ENCODE peak calls at places on chromosomes 6 and 20, in seven cellular contexts. One of them, this sample, is unnamed.

GRCh38 chr20:61230166-61230565 is 21.9 kb upstream of the CDH4 start:
- DNase-seq in EL: no peak
- DNase-seq in A172: no peak
- DNase-seq in GM12878: no peak
- DNase-seq in sciatic nerve: no peak
- DNase-seq in activated effector memory CD4-positive, alpha-beta T cell treated with anti-CD3 and anti-CD28 coated beads, Interleukin-2, amount 50 U/mL, for 16 hours: no peak
- DNase-seq in activated T-cell treated with anti-CD3 and anti-CD28 coated beads, Interleukin-2, amount 50 U/mL, for 72 hours: no peak
- DNase-seq in this sample: no peak

GRCh38 chr6:80209434-80209833 is 103.0 kb downstream of the BCKDHB start:
- DNase-seq in EL: no peak
- DNase-seq in A172: no peak
- DNase-seq in GM12878: no peak
- DNase-seq in sciatic nerve: no peak
- DNase-seq in activated effector memory CD4-positive, alpha-beta T cell treated with anti-CD3 and anti-CD28 coated beads, Interleukin-2, amount 50 U/mL, for 16 hours: no peak
- DNase-seq in activated T-cell treated with anti-CD3 and anti-CD28 coated beads, Interleukin-2, amount 50 U/mL, for 72 hours: no peak
- DNase-seq in this sample: no peak

GRCh38 chr20:4812641-4813075 is 90.9 kb downstream of the PRND start:
- DNase-seq in EL: no peak
- DNase-seq in A172: no peak
- DNase-seq in GM12878: no peak
- DNase-seq in sciatic nerve: no peak
- DNase-seq in activated effector memory CD4-positive, alpha-beta T cell treated with anti-CD3 and anti-CD28 coated beads, Interleukin-2, amount 50 U/mL, for 16 hours: peak
- DNase-seq in activated T-cell treated with anti-CD3 and anti-CD28 coated beads, Interleukin-2, amount 50 U/mL, for 72 hours: no peak
- DNase-seq in this sample: no peak

GRCh38 chr20:63378626-63379025 is 17.5 kb upstream of the CHRNA4 start:
- DNase-seq in EL: no peak
- DNase-seq in A172: no peak
- DNase-seq in GM12878: no peak
- DNase-seq in sciatic nerve: no peak
- DNase-seq in activated effector memory CD4-positive, alpha-beta T cell treated with anti-CD3 and anti-CD28 coated beads, Interleukin-2, amount 50 U/mL, for 16 hours: no peak
- DNase-seq in activated T-cell treated with anti-CD3 and anti-CD28 coated beads, Interleukin-2, amount 50 U/mL, for 72 hours: no peak
- DNase-seq in this sample: no peak

GRCh38 chr20:60254901-60255411 is 296.7 kb downstream of the CDH26 start:
- DNase-seq in EL: peak
- DNase-seq in A172: peak
- DNase-seq in GM12878: no peak
- DNase-seq in sciatic nerve: no peak
- DNase-seq in activated effector memory CD4-positive, alpha-beta T cell treated with anti-CD3 and anti-CD28 coated beads, Interleukin-2, amount 50 U/mL, for 16 hours: no peak
- DNase-seq in activated T-cell treated with anti-CD3 and anti-CD28 coated beads, Interleukin-2, amount 50 U/mL, for 72 hours: no peak
- DNase-seq in this sample: peak

GRCh38 chr6:30743099-30744053 is 889 bp upstream of the FLOT1 start:
- DNase-seq in EL: peak
- DNase-seq in A172: peak
- DNase-seq in GM12878: no peak
- DNase-seq in sciatic nerve: peak
- DNase-seq in activated effector memory CD4-positive, alpha-beta T cell treated with anti-CD3 and anti-CD28 coated beads, Interleukin-2, amount 50 U/mL, for 16 hours: peak
- DNase-seq in activated T-cell treated with anti-CD3 and anti-CD28 coated beads, Interleukin-2, amount 50 U/mL, for 72 hours: peak
- DNase-seq in this sample: no peak

GRCh38 chr6:126976263-126976797 is 142.1 kb upstream of the RSPO3 start:
- DNase-seq in EL: no peak
- DNase-seq in A172: no peak
- DNase-seq in GM12878: no peak
- DNase-seq in sciatic nerve: no peak
- DNase-seq in activated effector memory CD4-positive, alpha-beta T cell treated with anti-CD3 and anti-CD28 coated beads, Interleukin-2, amount 50 U/mL, for 16 hours: no peak
- DNase-seq in activated T-cell treated with anti-CD3 and anti-CD28 coated beads, Interleukin-2, amount 50 U/mL, for 72 hours: no peak
- DNase-seq in this sample: no peak

GRCh38 chr20:57773059-57773815 is 63.4 kb upstream of the PMEPA1 start:
- DNase-seq in EL: no peak
- DNase-seq in A172: no peak
- DNase-seq in GM12878: no peak
- DNase-seq in sciatic nerve: peak
- DNase-seq in activated effector memory CD4-positive, alpha-beta T cell treated with anti-CD3 and anti-CD28 coated beads, Interleukin-2, amount 50 U/mL, for 16 hours: peak
- DNase-seq in activated T-cell treated with anti-CD3 and anti-CD28 coated beads, Interleukin-2, amount 50 U/mL, for 72 hours: no peak
- DNase-seq in this sample: no peak

GRCh38 chr6:88166493-88166900 is 350 bp upstream of the CNR1 start:
- DNase-seq in EL: no peak
- DNase-seq in A172: no peak
- DNase-seq in GM12878: no peak
- DNase-seq in sciatic nerve: no peak
- DNase-seq in activated effector memory CD4-positive, alpha-beta T cell treated with anti-CD3 and anti-CD28 coated beads, Interleukin-2, amount 50 U/mL, for 16 hours: no peak
- DNase-seq in activated T-cell treated with anti-CD3 and anti-CD28 coated beads, Interleukin-2, amount 50 U/mL, for 72 hours: no peak
- DNase-seq in this sample: no peak

This sample was measured in HTR-8/SVneo.